ENCODE peak calls at places on chromosomes 16 and 17, in nine cellular contexts. V is AG04450; P is A549; J is mammary epithelial cell; G is nephron progenitor cell; Q is foreskin keratinocyte; I is lung; Y is activated CD8-positive, alpha-beta T cell treated with anti-CD3 and anti-CD28 coated beads for 36 hours; R is bronchial epithelial cell. F is an unnamed sample.

GRCh38 chr16:5928476-5929055 is 831.0 kb upstream of the EEF2KMT start:
- DNase-seq in P (no peak), V (no peak), Y (no peak), G (no peak), R (no peak), I (no peak), J (no peak), Q (no peak), F (no peak)

GRCh38 chr17:47948706-47949196 is 7.4 kb downstream of the PNPO start:
- DNase-seq in Y (no peak), Q (no peak), J (peak), R (peak), V (no peak), I (no peak), P (peak), G (no peak), F (no peak)

GRCh38 chr17:10061131-10061581 is 137.2 kb downstream of the GAS7 start:
- DNase-seq in Y (no peak), P (no peak), R (no peak), G (no peak), I (no peak), Q (no peak), J (no peak), V (no peak), F (no peak)

GRCh38 chr16:83992624-83993023 is 24.6 kb downstream of the NECAB2 start:
- DNase-seq in G (no peak), Q (no peak), I (no peak), V (peak), Y (no peak), J (peak), P (no peak), R (peak), F (no peak)

GRCh38 chr17:19370493-19370960 is 7.8 kb upstream of the MAPK7 start:
- DNase-seq in J (no peak), V (no peak), R (no peak), I (no peak), P (no peak), Y (peak), G (no peak), Q (no peak), F (peak)

GRCh38 chr16:15446901-15447300 is 12.5 kb downstream of the BMERB1 start:
- DNase-seq in G (no peak), P (no peak), Q (no peak), V (no peak), R (no peak), J (no peak), I (no peak), Y (no peak), F (no peak)

GRCh38 chr17:64491995-64492394 is 4.9 kb downstream of the POLG2 start:
- DNase-seq in R (peak), J (peak), Y (no peak), G (no peak), I (no peak), Q (no peak), P (no peak), V (no peak), F (no peak)

GRCh38 chr16:85166281-85166680 is 54.0 kb upstream of the CIBAR2 start:
- DNase-seq in V (no peak), J (no peak), G (no peak), I (no peak), Y (no peak), Q (no peak), R (no peak), P (no peak), F (no peak)

GRCh38 chr17:78822552-78822951 is 18.1 kb downstream of the USP36 start:
- DNase-seq in Y (no peak), R (no peak), V (peak), I (no peak), J (no peak), G (no peak), Q (no peak), P (no peak), F (no peak)

GRCh38 chr17:14125518-14126125 is 56.3 kb downstream of the COX10 start:
- DNase-seq in Q (no peak), Y (no peak), G (no peak), I (no peak), V (no peak), J (no peak), P (no peak), R (no peak), F (no peak)

GRCh38 chr16:67236551-67237395 is 9.8 kb downstream of the TMEM208 start:
- DNase-seq in I (no peak), R (no peak), V (no peak), Y (peak), P (peak), J (peak), Q (no peak), G (peak), F (no peak)

GRCh38 chr16:31507929-31508705 is at the start of gene RUSF1:
- DNase-seq in P (peak), V (peak), G (peak), R (peak), I (peak), J (peak), Y (peak), Q (peak), F (peak)

GRCh38 chr17:50281739-50282401 is 7.6 kb downstream of the TMEM92 start:
- DNase-seq in R (no peak), P (no peak), G (no peak), Q (no peak), Y (no peak), J (no peak), I (no peak), V (no peak), F (no peak)

DNA sequence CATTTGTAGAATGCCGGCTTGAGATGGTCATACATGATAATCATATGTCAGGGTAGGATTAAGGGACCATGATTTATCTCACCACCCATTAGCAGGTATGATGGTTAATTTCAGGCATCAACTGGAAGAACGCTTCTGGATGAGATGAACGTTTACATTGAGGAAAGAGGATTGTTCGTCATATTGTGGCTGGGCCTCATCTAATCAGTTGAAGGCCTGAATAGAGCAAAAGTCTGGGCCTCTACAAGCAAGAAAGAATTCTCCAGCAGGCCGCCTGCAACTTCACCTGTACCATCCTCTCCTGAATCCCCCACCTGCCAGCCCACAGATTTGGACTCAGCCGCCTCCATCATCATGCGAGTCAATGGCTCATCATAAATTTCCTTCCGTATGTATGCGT is 30.6 kb upstream of the XYLT1 start:
- DNase-seq in I (no peak), R (no peak), V (no peak), P (no peak), G (no peak), Q (no peak), J (no peak), Y (no peak), F (no peak)
- TF ChIP-seq CTCF in I (no peak), R (no peak), V (no peak), P (no peak), G (no peak), Q (no peak), J (no peak), Y (no peak), F (no peak)

DNA sequence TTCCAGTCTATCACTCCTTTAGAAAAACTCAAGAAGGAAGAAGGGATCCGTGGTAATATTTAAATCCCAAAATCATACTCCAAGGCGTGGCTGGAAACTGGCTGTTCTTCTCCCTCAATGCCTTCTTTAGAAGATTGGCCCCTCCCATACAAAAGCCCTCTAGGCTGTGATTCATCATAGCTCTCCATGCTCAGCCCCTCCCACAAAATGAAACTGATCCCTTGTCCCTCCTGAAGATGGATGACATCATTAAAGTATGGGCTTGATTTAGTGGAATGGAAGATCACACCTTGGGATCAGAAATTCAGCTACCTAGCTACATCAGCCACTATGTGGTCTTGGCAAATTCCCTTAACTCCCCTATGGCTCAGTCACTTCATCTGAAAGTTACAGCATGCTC is 4.1 kb downstream of the GRIN2A start:
- DNase-seq in P (no peak), G (no peak), Q (no peak), J (peak), R (peak), Y (no peak), V (no peak), I (no peak), F (no peak)
- TF ChIP-seq CTCF in P (no peak), G (no peak), Q (no peak), J (no peak), R (no peak), Y (no peak), V (no peak), I (no peak), F (no peak)

DNA sequence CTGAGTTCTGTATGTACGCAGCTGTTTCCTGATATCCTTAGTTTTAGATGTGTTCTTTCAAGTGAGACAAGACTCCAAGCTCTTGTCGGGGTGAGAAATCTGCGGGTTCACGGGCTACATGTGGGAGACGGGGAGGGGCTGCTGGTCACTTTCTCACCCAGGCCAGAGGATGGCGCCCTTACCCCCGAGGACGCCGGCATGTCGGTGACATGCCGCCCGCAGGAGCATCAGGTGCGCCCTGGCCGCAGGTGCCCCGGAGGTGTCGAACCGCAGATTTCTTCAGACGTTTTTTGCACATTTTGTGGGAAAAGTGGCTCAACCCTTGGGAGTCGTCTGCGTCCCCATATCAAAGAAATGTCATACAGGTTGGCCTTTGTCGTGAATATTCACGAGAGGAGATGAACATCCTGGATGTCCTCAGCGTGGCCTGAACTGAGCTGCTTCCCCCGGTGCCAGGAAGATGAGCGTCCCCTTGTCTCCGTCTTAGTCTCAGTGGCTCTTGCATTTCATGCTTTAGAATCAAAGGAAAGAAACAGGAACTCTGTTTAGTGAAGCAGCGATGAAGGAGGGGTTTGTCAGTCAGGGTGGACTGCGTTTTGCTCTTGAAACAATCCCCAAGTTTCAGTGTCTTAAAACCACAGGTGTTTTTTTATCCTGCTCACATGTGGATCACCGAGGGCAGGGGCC is 75.3 kb upstream of the ZNF750 start:
- DNase-seq in G (no peak), V (no peak), Q (no peak), J (no peak), R (no peak), Y (no peak), I (no peak), P (no peak), F (no peak)
- TF ChIP-seq CTCF in G (no peak), V (no peak), Q (peak), J (no peak), R (peak), Y (no peak), I (no peak), P (no peak), F (peak)

GRCh38 chr16:25143898-25144297 is 32.4 kb downstream of the LCMT1 start:
- DNase-seq in V (no peak), R (no peak), I (no peak), G (no peak), Q (no peak), Y (no peak), J (no peak), P (peak), F (no peak)
- TF ChIP-seq CTCF in V (peak), R (peak), I (no peak), G (peak), Q (peak), Y (peak), J (peak), P (peak), F (peak)

DNA sequence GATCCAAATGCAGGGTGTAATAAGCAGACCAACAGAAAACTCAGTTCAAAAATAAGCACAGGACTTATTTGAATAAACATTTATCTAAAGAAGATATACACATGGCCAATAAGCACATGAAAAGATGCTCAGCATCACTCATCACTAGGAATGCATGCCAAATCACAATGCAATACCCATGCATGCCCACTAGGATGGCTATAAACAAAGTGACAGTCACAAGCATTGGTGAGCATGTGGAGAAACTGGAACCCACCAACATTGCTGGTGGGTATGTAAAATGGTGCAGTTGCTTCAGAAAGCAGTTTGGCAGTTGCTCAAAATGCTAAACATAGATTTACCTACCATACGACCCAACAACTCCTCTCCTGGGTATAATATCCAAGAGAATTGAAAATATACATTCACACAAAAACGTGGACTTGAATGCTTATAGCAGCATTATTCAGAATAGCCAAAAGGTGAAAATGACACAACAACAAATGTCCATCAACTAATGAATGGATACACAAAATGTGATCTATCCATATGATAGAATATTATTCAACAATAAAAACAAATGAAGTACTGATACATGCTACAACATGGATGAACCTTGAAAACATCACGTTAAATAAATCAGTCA is 20.1 kb downstream of the UBE2O start:
- DNase-seq in R (peak), G (no peak), V (no peak), P (peak), I (no peak), Q (no peak), J (no peak), Y (no peak), F (no peak)
- TF ChIP-seq CTCF in R (peak), G (peak), V (peak), P (peak), I (no peak), Q (peak), J (peak), Y (peak), F (peak)

F was measured in chondrocyte.